ENCODE peak calls at places on chromosomes 3 and 15, in five cellular contexts. N is tibial artery, U is cardiac muscle cell, G is dorsolateral prefrontal cortex, I is pancreas. S is an unnamed sample.

GRCh38 chr3:78659386-78659987 is 1108.3 kb downstream of the ROBO1 start:
- DNase-seq in N (no peak), I (no peak), U (peak; percentile 57), G (peak; percentile 39), S (no peak)

GRCh38 chr3:3627104-3627503 is 172.1 kb upstream of the LRRN1 start:
- DNase-seq in I (no peak), N (no peak), U (no peak), G (no peak), S (no peak)

GRCh38 chr3:56125358-56126005 is 342.8 kb downstream of the ERC2 start:
- DNase-seq in G (no peak), I (no peak), U (peak; percentile 22), N (peak; percentile 28), S (no peak)

GRCh38 chr15:65396965-65397317 is 19.1 kb upstream of the IGDCC3 start:
- DNase-seq in G (no peak), N (no peak), U (no peak), I (no peak), S (no peak)

GRCh38 chr15:60994842-60995495 is 234.1 kb downstream of the RORA start:
- DNase-seq in U (no peak), N (no peak), G (peak; percentile 69), I (no peak), S (no peak)

GRCh38 chr3:50749822-50750221 is 75.1 kb downstream of the DOCK3 start:
- DNase-seq in N (no peak), I (no peak), G (no peak), U (peak; percentile 1), S (no peak)

GRCh38 chr3:51682079-51682478 is 11.0 kb downstream of the TEX264 start:
- DNase-seq in N (peak; percentile 58), G (peak; percentile 58), U (peak; percentile 81), I (no peak), S (peak; percentile 47)

GRCh38 chr3:4493931-4494806 is 1.0 kb downstream of the ITPR1 start:
- DNase-seq in N (peak; percentile 22), U (peak; percentile 27), I (no peak), G (peak; percentile 23), S (no peak)

GRCh38 chr3:155185623-155186022 is 105.5 kb downstream of the MME start:
- DNase-seq in U (no peak), I (no peak), G (no peak), N (no peak), S (no peak)

GRCh38 chr3:71693641-71694040 is 31.6 kb downstream of the EIF4E3 start:
- DNase-seq in G (no peak), N (no peak), I (no peak), U (no peak), S (no peak)

GRCh38 chr3:175741951-175742350 is 882.8 kb downstream of the NAALADL2 start:
- DNase-seq in N (no peak), G (no peak), U (no peak), I (no peak), S (no peak)

GRCh38 chr3:138946554-138947302 is at the start of the genes FOXL2 and FOXL2NB:
- DNase-seq in I (peak; percentile 72), U (peak; percentile 69), G (no peak), N (no peak), S (no peak)

GRCh38 chr3:4529901-4530588 is 36.9 kb downstream of the ITPR1 start:
- DNase-seq in U (no peak), N (no peak), I (no peak), G (no peak), S (no peak)

GRCh38 chr3:32322311-32322710 is 69.3 kb upstream of the CMTM7 start:
- DNase-seq in G (no peak), U (no peak), N (no peak), I (no peak), S (no peak)

GRCh38 chr3:133872161-133872560 is 23.5 kb downstream of the RAB6B start:
- DNase-seq in G (no peak), U (no peak), N (no peak), I (no peak), S (no peak)

GRCh38 chr3:99128740-99129505 is 227.4 kb upstream of the DCBLD2 start:
- DNase-seq in G (no peak), I (no peak), U (no peak), N (peak; percentile 32), S (no peak)

GRCh38 chr3:43176666-43177065 is 70.8 kb upstream of the POMGNT2 start:
- DNase-seq in N (no peak), U (no peak), I (no peak), G (peak; percentile 79), S (no peak)

GRCh38 chr3:97111237-97111636 is 296.8 kb downstream of the EPHA6 start:
- DNase-seq in U (no peak), I (no peak), G (no peak), N (no peak), S (no peak)

GRCh38 chr15:78617131-78617915 is 3.5 kb downstream of the CHRNA3 start:
- DNase-seq in N (no peak), I (no peak), U (no peak), G (no peak), S (no peak)

GRCh38 chr3:44893097-44893496 is 18.7 kb downstream of the TGM4 start:
- DNase-seq in G (no peak), I (no peak), U (no peak), N (no peak), S (no peak)

GRCh38 chr3:184485906-184486305 is 75.7 kb upstream of the EPHB3 start:
- DNase-seq in I (no peak), G (no peak), N (no peak), U (no peak), S (no peak)

GRCh38 chr3:46923559-46924350 is 46.2 kb downstream of the PTH1R start:
- DNase-seq in I (peak; percentile 71), U (peak; percentile 63), G (peak; percentile 33), N (peak; percentile 16), S (no peak)

GRCh38 chr15:78909791-78910228 is 35.0 kb downstream of the CTSH start:
- DNase-seq in I (no peak), U (peak; percentile 77), G (peak; percentile 52), N (no peak), S (no peak)

GRCh38 chr15:51714162-51714561 is 23.3 kb downstream of the LYSMD2 start:
- DNase-seq in I (no peak), G (no peak), U (no peak), N (no peak), S (no peak)

GRCh38 chr15:67584157-67584556 is 41.7 kb downstream of the MAP2K5 start:
- DNase-seq in N (no peak), U (no peak), I (no peak), G (no peak), S (no peak)

GRCh38 chr3:16801223-16801622 is 83.5 kb upstream of the PLCL2 start:
- DNase-seq in I (no peak), N (no peak), U (no peak), G (no peak), S (no peak)

GRCh38 chr3:23202921-23203650 is at the start of gene UBE2E2:
- DNase-seq in G (peak; percentile 72), U (peak; percentile 84), N (peak; percentile 60), I (peak; percentile 88), S (peak; percentile 82)

GRCh38 chr3:166284994-166285393 is 447.8 kb upstream of the BCHE start:
- DNase-seq in U (no peak), G (no peak), I (no peak), N (no peak), S (no peak)

GRCh38 chr3:165839296-165840076 is 2.3 kb upstream of the BCHE start:
- DNase-seq in N (no peak), G (no peak), I (no peak), U (no peak), S (no peak)

GRCh38 chr15:71761649-71762048 is 48.7 kb upstream of the NR2E3 start:
- DNase-seq in U (no peak), I (no peak), G (no peak), N (no peak), S (no peak)

GRCh38 chr3:47892284-47892683 is 89.3 kb downstream of the DHX30 start:
- DNase-seq in G (peak; percentile 76), N (no peak), U (peak; percentile 24), I (no peak), S (no peak)

GRCh38 chr3:159840900-159841299 is 147.7 kb upstream of the IL12A start:
- DNase-seq in I (no peak), N (no peak), G (no peak), U (no peak), S (no peak)

GRCh38 chr3:124492824-124493223 is 237.4 kb upstream of the UMPS start:
- DNase-seq in N (no peak), I (peak; percentile 77), U (peak; percentile 15), G (peak; percentile 20), S (no peak)

GRCh38 chr3:154304116-154304786 is 20.0 kb downstream of the DHX36 start:
- DNase-seq in G (no peak), N (no peak), U (no peak), I (no peak), S (no peak)

GRCh38 chr15:58201536-58201935 is 63.4 kb downstream of the AQP9 start:
- DNase-seq in U (no peak), N (no peak), G (no peak), I (no peak), S (no peak)

GRCh38 chr15:70091649-70092461 is 5.9 kb downstream of the TLE3 start:
- DNase-seq in N (no peak), G (no peak), I (peak; percentile 13), U (no peak), S (no peak)

GRCh38 chr3:15055019-15055557 is 10.0 kb downstream of the MRPS25 start:
- DNase-seq in N (no peak), I (no peak), G (no peak), U (no peak), S (no peak)

GRCh38 chr3:195540031-195540430 is 3.1 kb downstream of the PPP1R2 start:
- DNase-seq in N (no peak), G (no peak), U (no peak), I (no peak), S (no peak)
- H3K4me3 ChIP-seq in N (no peak overlapping the region), G (no peak overlapping the region), U (no peak overlapping the region), I (no peak overlapping the region), S (peak overlapping the region; percentile 96)

GRCh38 chr15:92636401-92636949 is 19.1 kb downstream of the FAM174B start:
- DNase-seq in I (peak; percentile 54), G (no peak), N (no peak), U (no peak), S (no peak)

GRCh38 chr15:92638291-92638708 is 17.3 kb downstream of the FAM174B start:
- DNase-seq in N (no peak), I (no peak), U (no peak), G (no peak), S (no peak)

GRCh38 chr15:92637621-92638020 is 18.0 kb downstream of the FAM174B start:
- DNase-seq in U (no peak), N (no peak), G (no peak), I (no peak), S (no peak)

GRCh38 chr15:92636950-92637481 is 18.6 kb downstream of the FAM174B start:
- DNase-seq in I (peak; percentile 87), N (no peak), U (no peak), G (no peak), S (no peak)

GRCh38 chr15:92638709-92639365 is 16.7 kb downstream of the FAM174B start:
- DNase-seq in I (no peak), U (no peak), G (no peak), N (no peak), S (no peak)
- H3K4me3 ChIP-seq in I (peak overlapping the region; percentile 13), U (no peak overlapping the region), G (no peak overlapping the region), N (no peak overlapping the region), S (no peak overlapping the region)

GRCh38 chr15:28918141-28918983 is 32.6 kb downstream of the APBA2 start:
- DNase-seq in U (peak; percentile 46), N (no peak), I (peak; percentile 54), G (peak; percentile 69), S (no peak)
- H3K4me3 ChIP-seq in U (no peak overlapping the region), N (no peak overlapping the region), I (no peak overlapping the region), G (no peak overlapping the region), S (no peak overlapping the region)

GRCh38 chr15:75620776-75621536 is 4.6 kb downstream of the SNUPN start:
- DNase-seq in I (no peak), U (no peak), G (no peak), N (peak; percentile 94), S (peak; percentile 81)
- H3K4me3 ChIP-seq in I (no peak overlapping the region), U (no peak overlapping the region), G (no peak overlapping the region), N (peak overlapping the region; percentile 14), S (no peak overlapping the region)

S was measured in psoas muscle.